ENCODE peak calls at places on chromosomes 5 and 9, in five cellular contexts. D is uterus, H is fibroblast of lung, A is fibroblast of the aortic adventitia, S is kidney epithelial cell. X is an unnamed sample.

GRCh38 chr9:37290881-37291485 is 131.5 kb upstream of the GRHPR start:
- DNase-seq in H (peak), S (peak), D (no peak), A (peak), X (no peak)

GRCh38 chr5:87836696-87837095 is 424.0 kb upstream of the CCNH start:
- DNase-seq in H (no peak), A (no peak), D (no peak), S (no peak), X (no peak)

GRCh38 chr5:15737036-15737821 is 237.2 kb downstream of the FBXL7 start:
- DNase-seq in D (no peak), S (no peak), A (peak), H (no peak), X (no peak)

GRCh38 chr9:93677061-93677571 is 100.7 kb downstream of the PHF2 start:
- DNase-seq in A (no peak), S (no peak), H (no peak), D (peak), X (peak)

GRCh38 chr9:16884952-16885513 is 14.6 kb upstream of the BNC2 start:
- DNase-seq in S (no peak), D (no peak), H (peak), A (peak), X (no peak)

GRCh38 chr9:112404367-112404979 is 24.6 kb downstream of the HSDL2 start:
- DNase-seq in D (no peak), H (peak), S (no peak), A (peak), X (no peak)

GRCh38 chr5:6632324-6632930 is 417 bp downstream of the NSUN2 start:
- DNase-seq in D (no peak), S (no peak), H (no peak), A (peak), X (peak)

GRCh38 chr5:68467791-68468190 is 252.2 kb downstream of the PIK3R1 start:
- DNase-seq in S (no peak), H (no peak), D (no peak), A (no peak), X (no peak)

GRCh38 chr5:150511641-150512367 is 3.9 kb downstream of the NDST1 start:
- DNase-seq in D (peak), H (peak), S (no peak), A (peak), X (peak)

GRCh38 chr5:74384851-74385250 is 255.7 kb downstream of the ENC1 start:
- DNase-seq in H (peak), A (no peak), S (no peak), D (no peak), X (no peak)

GRCh38 chr9:9631302-9631701 is 981.5 kb downstream of the PTPRD start:
- DNase-seq in S (no peak), D (no peak), H (peak), A (peak), X (no peak)

GRCh38 chr9:19127881-19128719 is 808 bp upstream of the PLIN2 start:
- DNase-seq in A (peak), S (no peak), H (peak), D (peak), X (peak)

GRCh38 chr9:26656003-26656940 is 236.3 kb downstream of the CAAP1 start:
- DNase-seq in A (peak), S (no peak), D (no peak), H (peak), X (no peak)

GRCh38 chr5:173925449-173926071 is 37.4 kb downstream of the CPEB4 start:
- DNase-seq in S (no peak), A (peak), D (no peak), H (peak), X (no peak)

GRCh38 chr5:124704594-124705284 is 41.7 kb downstream of the ZNF608 start:
- DNase-seq in D (no peak), A (no peak), S (no peak), H (no peak), X (no peak)

GRCh38 chr9:5041390-5042115 is 56.5 kb downstream of the JAK2 start:
- DNase-seq in D (no peak), H (no peak), S (no peak), A (no peak), X (no peak)

GRCh38 chr5:174825587-174825986 is 101.2 kb downstream of the MSX2 start:
- DNase-seq in H (peak), D (no peak), A (peak), S (no peak), X (no peak)

GRCh38 chr9:75063556-75064305 is 24.2 kb downstream of the NMRK1 start:
- DNase-seq in D (no peak), H (peak), A (no peak), S (no peak), X (no peak)

GRCh38 chr9:137457406-137458193 is 1.5 kb downstream of the NSMF start:
- DNase-seq in S (no peak), H (no peak), D (peak), A (no peak), X (peak)

GRCh38 chr5:132675936-132676689 is 2.3 kb downstream of the IL4 start:
- DNase-seq in H (no peak), S (no peak), D (no peak), A (no peak), X (no peak)

GRCh38 chr5:132677682-132678400 is 4.1 kb downstream of the IL4 start:
- DNase-seq in A (no peak), S (no peak), H (no peak), D (no peak), X (no peak)

GRCh38 chr5:132677191-132677590 is 3.4 kb downstream of the IL4 start:
- DNase-seq in S (peak), D (peak), H (peak), A (peak), X (no peak)

GRCh38 chr5:132673939-132674630 is at the start of gene IL4:
- DNase-seq in S (no peak), A (no peak), H (no peak), D (no peak), X (no peak)

DNA sequence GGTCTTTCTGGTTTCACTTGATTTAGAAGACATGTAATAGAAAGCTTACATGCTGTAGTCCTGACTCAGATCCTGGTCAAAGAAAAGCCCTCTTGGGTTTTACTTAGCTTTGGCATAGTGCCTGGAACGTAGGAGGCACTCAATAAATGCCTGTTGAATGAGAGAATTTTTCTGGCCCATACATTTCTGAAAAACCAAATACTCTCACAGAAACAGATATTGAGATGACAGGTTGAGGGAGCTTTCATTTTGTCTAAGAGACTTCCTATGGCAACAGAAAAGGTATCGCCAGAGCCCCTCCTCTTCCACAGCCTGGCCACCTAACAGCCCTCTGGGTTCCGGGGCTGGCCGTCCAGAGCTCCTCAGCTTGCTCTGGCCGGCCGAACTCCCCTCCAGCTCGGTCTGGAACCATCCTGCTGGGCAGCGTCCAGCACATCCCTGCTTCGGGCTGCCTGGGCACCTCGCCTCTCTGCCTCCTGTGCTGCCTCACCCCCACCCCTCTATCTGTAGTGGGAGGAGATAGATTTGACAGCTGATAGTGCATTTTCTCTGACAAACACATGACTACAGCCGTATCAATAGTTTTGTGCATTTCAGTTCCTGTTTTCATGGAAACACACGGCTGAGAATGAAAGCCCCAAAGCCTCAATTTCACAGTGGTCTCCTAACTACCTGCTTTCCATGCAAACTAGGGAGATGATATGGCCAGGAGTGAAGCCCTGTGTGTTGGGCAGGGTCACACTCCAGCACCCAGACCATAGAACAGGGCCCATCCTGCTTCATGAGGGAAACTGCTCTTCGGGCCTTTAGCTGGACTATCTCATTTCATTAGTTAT is 1.1 kb downstream of the IL4 start:
- DNase-seq in A (peak), D (no peak), H (peak), S (peak), X (no peak)
- H3K4me3 ChIP-seq in A (peak), D (no peak), H (no peak), S (no peak), X (no peak)

GRCh38 chr9:134365791-134366222 is 39.6 kb downstream of the RXRA start:
- DNase-seq in D (peak), H (peak), S (no peak), A (peak), X (peak)
- TF ChIP-seq CTCF in D (no peak), H (peak), S (no peak), A (no peak), X (no peak)

DNA sequence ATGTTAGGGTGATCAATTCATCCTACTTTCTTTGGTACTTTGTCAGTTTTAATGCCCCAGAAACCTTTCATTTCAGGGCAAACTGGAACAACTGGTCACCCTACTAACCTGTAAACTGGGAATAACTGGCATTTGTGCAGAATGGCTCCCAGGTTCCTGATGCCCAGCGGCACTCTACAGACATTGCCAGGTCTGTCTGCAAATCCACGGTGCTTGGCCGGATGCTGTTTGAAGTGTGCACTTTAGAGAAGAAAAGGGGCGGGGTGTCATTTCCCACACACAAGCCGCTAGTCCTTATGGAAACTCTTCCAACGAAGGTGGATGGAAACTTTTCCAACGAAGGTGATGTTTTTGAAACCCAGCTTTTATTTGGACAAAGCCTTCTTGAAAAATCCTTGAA is 49.9 kb upstream of the OTULINL start:
- DNase-seq in S (no peak), A (no peak), D (no peak), H (no peak), X (no peak)
- H3K4me3 ChIP-seq in S (no peak), A (no peak), D (no peak), H (no peak), X (no peak)

GRCh38 chr5:11785771-11786342 is 118.4 kb downstream of the CTNND2 start:
- DNase-seq in A (no peak), H (no peak), S (no peak), D (no peak), X (no peak)

GRCh38 chr5:11777096-11777495 is 127.2 kb downstream of the CTNND2 start:
- DNase-seq in A (no peak), D (no peak), S (no peak), H (no peak), X (no peak)

DNA sequence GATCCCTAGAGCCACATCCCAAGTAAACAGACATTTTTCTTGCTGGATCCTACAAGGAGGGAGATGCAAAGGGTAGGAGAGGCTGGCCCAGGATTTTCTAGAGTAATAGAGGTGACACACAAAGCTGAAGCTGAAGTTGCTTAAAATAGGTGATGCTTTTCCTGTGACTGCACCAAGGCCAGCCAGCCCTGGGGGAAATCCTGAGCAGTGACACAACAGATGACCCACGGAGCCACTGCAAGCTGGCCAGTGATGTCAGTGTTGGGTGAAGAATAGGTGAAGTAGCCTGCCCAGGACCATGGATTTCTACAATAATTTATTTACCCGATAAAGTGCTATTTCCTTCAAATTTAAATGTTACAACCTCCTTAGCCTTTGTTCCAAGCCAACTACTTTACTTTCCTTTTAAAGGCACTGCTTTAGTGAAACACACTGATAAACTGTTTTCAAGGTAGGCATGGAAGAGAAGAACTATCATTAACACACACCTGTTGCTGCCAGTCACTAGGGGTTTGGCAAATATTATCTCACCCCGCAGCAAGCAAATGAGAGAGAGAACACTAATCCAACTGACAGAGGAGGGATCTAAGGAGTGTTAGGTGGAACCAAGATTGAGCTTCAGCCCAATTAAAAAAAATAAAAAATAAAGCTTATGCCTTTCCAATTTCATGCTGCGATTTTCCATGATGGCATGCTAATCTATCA is 123.5 kb downstream of the CTNND2 start:
- DNase-seq in A (no peak), S (no peak), H (no peak), D (no peak), X (no peak)
- TF ChIP-seq CTCF in A (no peak), S (no peak), H (no peak), D (no peak), X (no peak)

DNA sequence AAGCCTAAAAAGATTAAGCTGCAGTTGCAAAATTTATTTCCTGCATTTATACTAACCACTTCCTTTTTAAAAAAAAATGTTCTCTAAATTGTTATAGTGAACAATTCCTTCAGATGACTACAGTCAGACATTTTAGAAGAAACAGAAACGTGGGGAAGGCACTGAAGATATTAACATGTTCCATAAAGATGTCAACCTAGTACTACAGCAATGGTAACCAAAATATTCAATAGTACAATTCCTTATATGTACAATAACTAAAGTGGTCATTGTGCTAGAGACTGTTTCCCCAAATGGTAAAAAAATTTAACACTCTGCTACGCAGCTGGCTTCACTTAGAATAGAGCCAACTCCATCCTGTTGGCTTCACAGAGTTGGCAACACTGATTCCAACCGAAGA is 97.7 kb downstream of the FNBP1 start:
- DNase-seq in H (no peak), A (no peak), D (no peak), S (no peak), X (no peak)
- H3K4me3 ChIP-seq in H (no peak), A (no peak), D (no peak), S (no peak), X (no peak)

GRCh38 chr5:9776525-9776924 is 146.4 kb upstream of the TAS2R1 start:
- DNase-seq in S (no peak), H (peak), D (no peak), A (peak), X (no peak)
- TF ChIP-seq CTCF in S (no peak), H (no peak), D (no peak), A (no peak), X (no peak)

DNA sequence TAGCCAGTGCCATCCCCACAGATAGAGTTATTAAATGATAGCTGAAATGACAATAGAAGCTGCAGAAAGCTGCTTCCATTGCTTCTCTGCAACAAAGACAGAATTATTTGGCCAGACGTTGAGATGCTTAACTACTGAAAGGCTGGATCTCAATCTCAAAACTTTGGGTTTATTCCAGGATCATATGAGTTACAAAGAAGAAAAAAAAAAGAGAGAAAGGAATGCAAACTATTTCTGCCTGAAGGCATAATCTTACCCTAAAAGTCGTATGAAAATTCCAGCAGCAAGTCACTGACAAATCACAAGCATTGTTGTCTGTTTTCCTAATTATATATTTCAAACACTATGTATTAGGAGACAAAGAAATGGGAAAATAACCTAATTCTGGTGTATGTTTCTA is 12.8 kb upstream of the TYRP1 start:
- DNase-seq in D (no peak), A (peak), H (peak), S (peak), X (no peak)
- H3K4me3 ChIP-seq in D (no peak), A (no peak), H (no peak), S (no peak), X (no peak)